ENCODE peak calls at places on chromosome 15, in four cellular contexts. Y is neuronal stem cell, Q is mesendoderm, B is H9. H is an unnamed sample.

GRCh38 chr15:46386356-46386755 is 751.5 kb downstream of the SQOR start:
- DNase-seq in Y (no peak), Q (no peak), B (no peak), H (no peak)

GRCh38 chr15:69474291-69474690 is 21.7 kb downstream of the RPLP1 start:
- DNase-seq in Y (no peak), Q (no peak), B (no peak), H (peak)

GRCh38 chr15:45174577-45174976 is 13.2 kb downstream of the SHF start:
- DNase-seq in Y (no peak), Q (no peak), B (no peak), H (no peak)

GRCh38 chr15:74406992-74407705 is 26.6 kb downstream of the SEMA7A start:
- DNase-seq in Y (peak), Q (peak), B (no peak), H (peak)

GRCh38 chr15:90671216-90671615 is 45.9 kb upstream of the BLM start:
- DNase-seq in Y (no peak), Q (no peak), B (no peak), H (no peak)

GRCh38 chr15:67173015-67173414 is 81.4 kb downstream of the AAGAB start:
- DNase-seq in Y (no peak), Q (no peak), B (no peak), H (no peak)

GRCh38 chr15:89760303-89761008 is 9.4 kb upstream of the MESP1 start:
- DNase-seq in Y (peak), Q (peak), B (peak), H (peak)

GRCh38 chr15:39235084-39235795 is 345.6 kb upstream of the THBS1 start:
- DNase-seq in Y (no peak), Q (no peak), B (no peak), H (no peak)

GRCh38 chr15:76181705-76182107 is 121.9 kb downstream of the TMEM266 start:
- DNase-seq in Y (no peak), Q (no peak), B (no peak), H (no peak)

GRCh38 chr15:63985221-63986184 is 60.8 kb downstream of the DAPK2 start:
- DNase-seq in Y (no peak), Q (no peak), B (no peak), H (no peak)

GRCh38 chr15:68277131-68277604 is 377 bp upstream of the FEM1B start:
- DNase-seq in Y (peak), Q (peak), B (no peak), H (no peak)

GRCh38 chr15:69656271-69657030 is 203.8 kb downstream of the RPLP1 start:
- DNase-seq in Y (no peak), Q (no peak), B (no peak), H (peak)

GRCh38 chr15:89457086-89457485 is 39.3 kb downstream of the RHCG start:
- DNase-seq in Y (no peak), Q (peak), B (no peak), H (no peak)

GRCh38 chr15:39388118-39388517 is 192.8 kb upstream of the THBS1 start:
- DNase-seq in Y (no peak), Q (no peak), B (no peak), H (peak)

GRCh38 chr15:58313810-58314592 is 117.8 kb upstream of the LIPC start:
- DNase-seq in Y (no peak), Q (no peak), B (no peak), H (no peak)

GRCh38 chr15:88018865-88019626 is 237.5 kb downstream of the NTRK3 start:
- DNase-seq in Y (no peak), Q (peak), B (no peak), H (peak)

GRCh38 chr15:51281368-51281967 is 56.9 kb downstream of the CYP19A1 start:
- DNase-seq in Y (peak), Q (peak), B (peak), H (peak)

GRCh38 chr15:85457392-85457968 is 77.1 kb downstream of the AKAP13 start:
- DNase-seq in Y (no peak), Q (no peak), B (no peak), H (peak)

GRCh38 chr15:50380089-50380488 is 25.1 kb upstream of the GABPB1 start:
- DNase-seq in Y (no peak), Q (no peak), B (no peak), H (no peak)

GRCh38 chr15:60356832-60357231 is 41.0 kb downstream of the ANXA2 start:
- DNase-seq in Y (no peak), Q (no peak), B (no peak), H (no peak)

GRCh38 chr15:40192942-40193341 is 32.1 kb downstream of the BUB1B start:
- DNase-seq in Y (no peak), Q (no peak), B (no peak), H (no peak)

GRCh38 chr15:84840741-84841429 is 23.7 kb downstream of the ALPK3 start:
- DNase-seq in Y (no peak), Q (no peak), B (peak), H (peak)

GRCh38 chr15:28112101-28112760 is 13.1 kb upstream of the OCA2 start:
- DNase-seq in Y (no peak), Q (no peak), B (peak), H (no peak)

GRCh38 chr15:70318594-70318993 is 220.9 kb upstream of the TLE3 start:
- DNase-seq in Y (no peak), Q (no peak), B (no peak), H (no peak)

GRCh38 chr15:76217029-76217866 is 94.0 kb downstream of the ETFA start:
- DNase-seq in Y (no peak), Q (no peak), B (no peak), H (no peak)

GRCh38 chr15:72979754-72980153 is 72.5 kb upstream of the NEO1 start:
- DNase-seq in Y (no peak), Q (no peak), B (no peak), H (no peak)

GRCh38 chr15:38440353-38441129 is 13.4 kb upstream of the FAM98B start:
- DNase-seq in Y (peak), Q (peak), B (peak), H (peak)

GRCh38 chr15:98983333-98983732 is 24.3 kb downstream of the PGPEP1L start:
- DNase-seq in Y (no peak), Q (no peak), B (no peak), H (no peak)

GRCh38 chr15:70866982-70867644 is 13.2 kb upstream of the LARP6 start:
- DNase-seq in Y (no peak), Q (no peak), B (no peak), H (no peak)

GRCh38 chr15:29616512-29616911 is 205.8 kb downstream of the TJP1 start:
- DNase-seq in Y (no peak), Q (no peak), B (no peak), H (no peak)

GRCh38 chr15:59993041-59993750 is 10.9 kb upstream of the FOXB1 start:
- DNase-seq in Y (no peak), Q (no peak), B (no peak), H (no peak)

GRCh38 chr15:85430406-85431204 is 50.2 kb downstream of the AKAP13 start:
- DNase-seq in Y (no peak), Q (peak), B (no peak), H (peak)

GRCh38 chr15:86164222-86164898 is 84.7 kb downstream of the AGBL1 start:
- DNase-seq in Y (no peak), Q (no peak), B (no peak), H (no peak)

GRCh38 chr15:39785139-39785538 is 2.5 kb upstream of the FSIP1 start:
- DNase-seq in Y (no peak), Q (peak), B (no peak), H (no peak)

GRCh38 chr15:60076055-60076454 is 71.9 kb downstream of the FOXB1 start:
- DNase-seq in Y (no peak), Q (no peak), B (no peak), H (no peak)

GRCh38 chr15:74221399-74222230 is 14.5 kb upstream of the CCDC33 start:
- DNase-seq in Y (no peak), Q (no peak), B (no peak), H (no peak)

GRCh38 chr15:95784508-95784907 is 546.0 kb upstream of the NR2F2 start:
- DNase-seq in Y (no peak), Q (no peak), B (no peak), H (no peak)

DNA sequence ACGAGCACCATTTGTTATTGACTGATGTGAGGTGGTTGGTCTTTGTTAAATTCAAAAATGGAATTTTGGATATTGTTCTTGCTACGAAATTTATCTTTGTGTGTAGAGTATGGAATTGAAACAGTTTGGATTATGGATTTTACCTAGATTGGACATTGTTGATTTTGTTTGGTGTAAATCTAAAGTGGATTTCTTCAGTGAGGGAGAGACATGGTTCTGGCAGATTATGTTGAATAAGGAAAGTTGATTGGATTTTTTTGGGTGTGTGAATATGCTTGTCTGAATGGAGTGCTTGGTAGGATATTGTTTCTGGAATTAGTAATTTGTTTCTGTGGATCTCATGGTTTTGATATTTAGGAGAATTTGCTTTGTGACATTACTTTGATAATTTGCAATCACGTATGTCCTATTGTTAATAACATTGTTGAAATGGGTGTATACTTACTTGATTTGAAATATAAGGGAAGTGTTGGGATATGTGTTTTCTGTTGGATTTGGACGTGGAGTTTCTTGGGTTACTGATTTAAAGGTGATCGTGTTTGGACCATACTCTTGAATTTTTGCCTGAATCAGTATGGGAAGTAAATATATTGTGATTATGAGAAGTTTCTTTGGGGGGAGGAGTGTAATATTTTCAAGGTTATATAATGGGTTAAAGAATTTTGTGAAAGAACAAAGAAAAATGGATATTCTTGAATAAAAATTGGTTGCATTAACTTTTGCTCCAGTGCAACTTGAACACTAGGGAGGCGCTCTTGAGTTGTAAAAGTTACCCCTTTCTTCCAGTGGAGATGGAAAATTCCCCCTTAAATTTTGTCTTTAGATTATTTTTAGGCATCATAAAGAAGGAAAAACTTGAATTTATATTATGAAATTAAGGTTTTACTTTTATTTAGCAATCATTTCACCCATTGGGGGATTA is 875 bp upstream of the CHD2 start:
- DNase-seq in Y (no peak), Q (no peak), B (no peak), H (peak)
- H3K9ac ChIP-seq in Y (no peak), Q (no peak), B (no peak), H (no peak)

DNA sequence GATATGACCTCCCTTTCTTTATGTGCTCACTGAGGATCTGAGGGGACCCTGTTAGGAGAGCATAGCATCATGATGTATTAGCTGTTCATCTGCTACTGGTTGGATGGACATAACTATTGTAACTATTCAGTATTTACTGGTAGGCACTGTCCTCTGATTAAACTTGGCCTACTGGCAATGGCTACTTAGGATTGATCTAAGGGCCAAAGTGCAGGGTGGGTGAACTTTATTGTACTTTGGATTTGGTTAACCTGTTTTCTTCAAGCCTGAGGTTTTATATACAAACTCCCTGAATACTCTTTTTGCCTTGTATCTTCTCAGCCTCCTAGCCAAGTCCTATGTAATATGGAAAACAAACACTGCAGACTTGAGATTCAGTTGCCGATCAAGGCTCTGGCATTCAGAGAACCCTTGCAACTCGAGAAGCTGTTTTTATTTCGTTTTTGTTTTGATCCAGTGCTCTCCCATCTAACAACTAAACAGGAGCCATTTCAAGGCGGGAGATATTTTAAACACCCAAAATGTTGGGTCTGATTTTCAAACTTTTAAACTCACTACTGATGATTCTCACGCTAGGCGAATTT is 14.9 kb downstream of the GREM1 start:
- DNase-seq in Y (no peak), Q (no peak), B (no peak), H (no peak)
- H2BK5ac ChIP-seq in Y (no peak), Q (no peak), B (no peak), H (no peak)

GRCh38 chr15:101027920-101028319 is 108.8 kb downstream of the LRRK1 start:
- DNase-seq in Y (no peak), Q (no peak), B (peak), H (no peak)
- H2AK5ac ChIP-seq in Y (no peak), Q (no peak), B (no peak), H (no peak)

DNA sequence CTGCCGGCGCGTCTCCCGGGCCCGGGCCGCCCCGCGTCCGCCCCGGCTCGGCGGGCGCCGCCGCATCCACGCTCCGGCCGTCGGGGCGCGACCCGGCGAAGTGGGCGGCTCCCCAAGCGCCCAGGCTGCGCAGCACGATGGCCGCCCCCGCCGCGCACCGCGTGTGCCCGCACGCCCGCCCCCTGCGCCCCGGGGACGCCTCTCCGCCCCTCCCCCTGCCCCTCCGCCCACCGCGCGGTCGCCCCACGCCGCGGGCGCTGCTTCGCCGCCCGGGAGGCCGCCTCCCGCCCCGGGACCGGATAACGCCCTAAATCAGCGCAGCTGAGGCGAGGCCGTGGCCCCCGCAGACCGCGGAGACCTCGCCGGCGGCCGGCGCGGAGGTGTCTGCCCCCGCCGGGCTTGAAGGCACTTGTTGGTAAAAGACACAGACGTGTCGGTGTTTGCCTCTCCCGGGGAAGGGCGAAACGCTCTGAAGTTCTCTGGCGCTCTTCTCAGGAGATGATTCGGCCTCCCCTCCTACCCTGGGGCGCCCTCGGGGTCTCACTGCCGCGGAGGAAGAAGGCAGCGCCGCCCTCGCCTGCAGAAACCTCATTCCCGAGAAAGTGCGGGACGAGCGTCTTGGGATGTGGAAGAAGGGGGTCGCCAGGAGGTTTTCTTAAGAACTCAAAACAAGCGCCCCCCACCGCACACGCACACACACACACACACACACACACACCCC is at the start of gene BNC1:
- DNase-seq in Y (no peak), Q (peak), B (peak), H (peak)
- H3K9ac ChIP-seq in Y (no peak), Q (peak), B (no peak), H (peak)